ENCODE peak calls at places on chromosomes 7 and 10, in eight cellular contexts. Y, B, M, J, X, S, T and F are unnamed samples.

GRCh38 chr7:151110941-151111645 is 24.8 kb downstream of the AGAP3 start:
- DNase-seq in Y (peak), B (peak), M (peak), J (peak), X (peak), S (peak), T (peak), F (peak)

GRCh38 chr7:152462995-152463713 is 27.4 kb upstream of the KMT2C start:
- DNase-seq in Y (peak), B (peak), M (peak), J (peak), X (peak), S (no peak), T (peak), F (no peak)

GRCh38 chr7:80277434-80278427 is 143.1 kb downstream of the GNAI1 start:
- DNase-seq in Y (peak), B (no peak), M (no peak), J (peak), X (peak), S (no peak), T (peak), F (no peak)

GRCh38 chr7:27179030-27179429 is 4.9 kb upstream of the HOXA10 start:
- DNase-seq in Y (no peak), B (peak), M (no peak), J (no peak), X (no peak), S (no peak), T (no peak), F (no peak)

GRCh38 chr7:68406480-68406879 is 1191.8 kb upstream of the AUTS2 start:
- DNase-seq in Y (no peak), B (no peak), M (no peak), J (no peak), X (no peak), S (no peak), T (no peak), F (no peak)

GRCh38 chr10:110625356-110625894 is 18.7 kb upstream of the RBM20 start:
- DNase-seq in Y (no peak), B (no peak), M (no peak), J (no peak), X (no peak), S (no peak), T (no peak), F (no peak)

GRCh38 chr7:30062587-30062986 is 34.4 kb downstream of the PLEKHA8 start:
- DNase-seq in Y (peak), B (no peak), M (no peak), J (peak), X (peak), S (no peak), T (peak), F (peak)

GRCh38 chr10:72702868-72703581 is 11.1 kb downstream of the MCU start:
- DNase-seq in Y (peak), B (no peak), M (no peak), J (no peak), X (peak), S (no peak), T (peak), F (peak)

GRCh38 chr7:146736446-146737190 is 620.0 kb downstream of the CNTNAP2 start:
- DNase-seq in Y (peak), B (no peak), M (no peak), J (no peak), X (no peak), S (no peak), T (peak), F (no peak)

GRCh38 chr10:5090551-5090950 is 3.7 kb upstream of the AKR1C3 start:
- DNase-seq in Y (peak), B (no peak), M (no peak), J (no peak), X (peak), S (no peak), T (peak), F (no peak)

GRCh38 chr10:8312861-8313260 is 258.4 kb downstream of the GATA3 start:
- DNase-seq in Y (peak), B (no peak), M (no peak), J (no peak), X (no peak), S (no peak), T (peak), F (no peak)

GRCh38 chr7:118185163-118185860 is 1.3 kb downstream of the LSM8 start:
- DNase-seq in Y (peak), B (no peak), M (no peak), J (no peak), X (peak), S (no peak), T (peak), F (no peak)

GRCh38 chr10:88282876-88283275 is 300.2 kb downstream of the RNLS start:
- DNase-seq in Y (peak), B (no peak), M (no peak), J (no peak), X (peak), S (no peak), T (no peak), F (no peak)

GRCh38 chr10:30127120-30127541 is 67.7 kb upstream of the JCAD start:
- DNase-seq in Y (peak), B (no peak), M (no peak), J (no peak), X (peak), S (no peak), T (peak), F (no peak)

DNA sequence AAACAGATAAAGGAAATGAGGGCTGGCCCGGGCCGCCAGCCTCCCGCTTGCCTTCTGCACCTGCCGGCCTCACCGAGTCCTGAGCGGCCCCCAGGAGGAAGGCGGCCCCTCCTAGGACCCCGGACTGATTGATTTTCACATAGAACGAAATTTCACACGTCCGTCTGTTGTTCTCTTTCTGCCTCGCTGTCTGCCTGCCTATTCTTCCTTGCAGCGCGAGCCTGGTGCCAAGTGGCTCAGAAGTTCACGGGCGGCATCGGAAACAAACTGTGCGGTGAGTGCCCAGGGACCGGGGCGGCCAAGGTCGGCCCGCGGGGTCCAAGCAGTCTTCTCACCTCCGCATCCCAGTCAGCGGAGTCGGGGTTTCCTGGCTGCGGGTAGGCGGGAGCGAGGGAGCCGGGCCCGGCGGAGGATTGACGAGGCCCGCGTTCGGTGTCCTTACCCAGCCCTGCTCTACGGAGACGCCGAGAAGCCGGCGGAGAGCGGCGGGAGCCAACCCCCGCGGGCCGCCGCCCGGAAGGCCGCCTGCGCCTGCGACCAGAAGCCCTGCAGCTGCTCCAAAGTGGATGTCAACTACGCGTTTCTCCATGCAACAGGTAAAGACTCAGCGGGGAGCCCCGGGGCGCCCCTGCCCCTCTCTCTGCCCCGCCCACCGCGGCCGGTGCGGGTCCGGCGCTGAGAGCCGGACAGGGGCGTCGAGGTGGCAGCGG is 977 bp downstream of the GAD2 start:
- DNase-seq in Y (no peak), B (no peak), M (no peak), J (peak), X (no peak), S (no peak), T (no peak), F (no peak)
- H3K4me3 ChIP-seq in Y (no peak), B (peak), M (no peak), J (peak), X (no peak), S (no peak), T (peak), F (no peak)

GRCh38 chr10:78899996-78900714 is 168.6 kb upstream of the ZMIZ1 start:
- DNase-seq in Y (peak), B (peak), M (peak), J (peak), X (peak), S (peak), T (peak), F (no peak)
- H3K4me3 ChIP-seq in Y (no peak), B (no peak), M (no peak), J (no peak), X (no peak), S (no peak), T (no peak), F (no peak)

GRCh38 chr10:80289451-80290287 is at the start of gene MAT1A:
- DNase-seq in Y (peak), B (no peak), M (no peak), J (peak), X (peak), S (no peak), T (peak), F (peak)
- H3K4me3 ChIP-seq in Y (no peak), B (no peak), M (no peak), J (peak), X (no peak), S (no peak), T (no peak), F (peak)

GRCh38 chr7:17184805-17185689 is 113.4 kb upstream of the AHR start:
- DNase-seq in Y (no peak), B (no peak), M (no peak), J (no peak), X (peak), S (no peak), T (no peak), F (no peak)

GRCh38 chr7:17185690-17186070 is 112.8 kb upstream of the AHR start:
- DNase-seq in Y (peak), B (no peak), M (no peak), J (no peak), X (peak), S (no peak), T (peak), F (no peak)

GRCh38 chr7:17186745-17187144 is 111.7 kb upstream of the AHR start:
- DNase-seq in Y (no peak), B (no peak), M (no peak), J (no peak), X (no peak), S (no peak), T (no peak), F (no peak)

GRCh38 chr7:17181482-17181881 is 117.0 kb upstream of the AHR start:
- DNase-seq in Y (no peak), B (no peak), M (no peak), J (peak), X (no peak), S (no peak), T (no peak), F (no peak)

GRCh38 chr7:17183630-17184328 is 114.7 kb upstream of the AHR start:
- DNase-seq in Y (peak), B (no peak), M (no peak), J (no peak), X (peak), S (no peak), T (no peak), F (no peak)
- H3K4me3 ChIP-seq in Y (no peak), B (no peak), M (no peak), J (no peak), X (no peak), S (no peak), T (no peak), F (no peak)

GRCh38 chr7:148262721-148263229 is 327.8 kb upstream of the C7orf33 start:
- DNase-seq in Y (peak), B (peak), M (peak), J (peak), X (peak), S (peak), T (peak), F (peak)
- H3K4me3 ChIP-seq in Y (no peak), B (no peak), M (no peak), J (no peak), X (no peak), S (no peak), T (no peak), F (no peak)

GRCh38 chr7:9280088-9280487 is 846.7 kb downstream of the NXPH1 start:
- DNase-seq in Y (no peak), B (no peak), M (no peak), J (peak), X (no peak), S (no peak), T (no peak), F (no peak)
- H3K4me3 ChIP-seq in Y (no peak), B (no peak), M (no peak), J (no peak), X (no peak), S (no peak), T (no peak), F (no peak)